ENCODE peak calls at places on chromosome 1, in nine cellular contexts. I, X, B, A, K, E, L, O and Y are unnamed samples.

GRCh38 chr1:92909321-92909720 is 51.9 kb downstream of the DIPK1A start:
- DNase-seq in B (peak), X (no peak), O (peak), I (no peak), L (no peak), A (no peak), K (no peak), E (peak), Y (no peak)

GRCh38 chr1:17158961-17159360 is 39.7 kb upstream of the PADI2 start:
- DNase-seq in I (no peak), E (no peak), L (no peak), A (no peak), X (no peak), B (no peak), K (peak), O (no peak), Y (no peak)

GRCh38 chr1:86436041-86436440 is 12.1 kb downstream of the CLCA2 start:
- DNase-seq in E (peak), I (peak), B (no peak), X (no peak), K (no peak), A (no peak), O (no peak), L (no peak), Y (no peak)

GRCh38 chr1:228282329-228283042 is 74.6 kb downstream of the OBSCN start:
- DNase-seq in A (no peak), B (no peak), L (no peak), I (no peak), E (peak), X (no peak), O (no peak), K (no peak), Y (no peak)

GRCh38 chr1:205396972-205397616 is 24.8 kb downstream of the LEMD1 start:
- DNase-seq in B (peak), X (no peak), L (peak), O (peak), I (peak), A (no peak), E (peak), K (no peak), Y (no peak)

GRCh38 chr1:203686091-203686632 is 59.5 kb downstream of the ATP2B4 start:
- DNase-seq in X (no peak), L (peak), A (no peak), B (peak), E (peak), I (peak), K (no peak), O (no peak), Y (no peak)

GRCh38 chr1:198499588-198499987 is 40.9 kb downstream of the ATP6V1G3 start:
- DNase-seq in I (no peak), L (no peak), A (no peak), X (no peak), O (no peak), E (no peak), K (no peak), B (peak), Y (no peak)

GRCh38 chr1:25563330-25564215 is 20.2 kb downstream of the LDLRAP1 start:
- DNase-seq in B (no peak), I (no peak), K (no peak), O (no peak), X (no peak), A (peak), E (no peak), L (no peak), Y (no peak)

GRCh38 chr1:26771285-26771642 is 16.5 kb upstream of the PIGV start:
- DNase-seq in A (no peak), B (no peak), I (no peak), E (no peak), X (no peak), O (no peak), L (no peak), K (no peak), Y (no peak)

GRCh38 chr1:25710583-25711347 is 89.2 kb upstream of the SELENON start:
- DNase-seq in I (no peak), K (no peak), O (no peak), L (no peak), E (peak), A (no peak), B (no peak), X (no peak), Y (no peak)

GRCh38 chr1:216462061-216462775 is 39.0 kb upstream of the USH2A start:
- DNase-seq in K (no peak), E (peak), I (no peak), O (peak), X (no peak), L (no peak), A (no peak), B (peak), Y (no peak)

GRCh38 chr1:42957880-42958487 is 684 bp downstream of the SLC2A1 start:
- DNase-seq in A (peak), E (peak), X (peak), B (no peak), L (peak), K (no peak), I (peak), O (peak), Y (peak)

GRCh38 chr1:2103266-2103900 is 53.2 kb downstream of the PRKCZ start:
- DNase-seq in B (no peak), A (no peak), L (no peak), I (no peak), K (no peak), X (no peak), O (no peak), E (no peak), Y (no peak)

GRCh38 chr1:157963713-157964112 is 29.7 kb upstream of the KIRREL1 start:
- DNase-seq in K (no peak), X (peak), A (no peak), B (peak), E (peak), I (peak), L (peak), O (peak), Y (peak)